ENCODE peak calls at places on chromosomes 2 and 18, in six cellular contexts. F is right lobe of liver, Z is MM.1S, X is heart left ventricle, Q is transverse colon, S is neuronal stem cell. I is an unnamed sample. For H3K4me1, the result is how much of the 10 kb centered on the place peaks cover.

GRCh38 chr18:78363556-78363955 is 616.1 kb upstream of the SALL3 start:
- DNase-seq in Z (no peak), F (no peak), X (no peak), S (no peak), Q (no peak), I (no peak)

GRCh38 chr2:201136889-201137321 is 20.9 kb downstream of the CFLAR start:
- DNase-seq in X (no peak), Q (no peak), F (no peak), S (no peak), Z (no peak), I (no peak)

GRCh38 chr2:102147935-102148334 is 5.4 kb downstream of the IL1R1 start:
- DNase-seq in Q (no peak), S (no peak), X (no peak), F (no peak), Z (no peak), I (no peak)

GRCh38 chr18:37335337-37335736 is 230.3 kb downstream of the CELF4 start:
- DNase-seq in Q (no peak), X (no peak), S (no peak), Z (no peak), F (no peak), I (no peak)

GRCh38 chr2:20223345-20224190 is 1.4 kb downstream of the SDC1 start:
- DNase-seq in Q (no peak), Z (peak), S (peak), F (peak), X (peak), I (peak)

GRCh38 chr18:54444309-54444914 is 86.7 kb downstream of the C18orf54 start:
- DNase-seq in F (peak), Z (peak), S (peak), Q (peak), X (peak), I (no peak)

GRCh38 chr2:15761056-15761455 is 169.4 kb downstream of the DDX1 start:
- DNase-seq in X (no peak), F (no peak), S (no peak), Q (no peak), Z (no peak), I (peak)

GRCh38 chr2:105517814-105518705 is 119.2 kb upstream of the FHL2 start:
- DNase-seq in Q (peak), X (peak), Z (no peak), S (no peak), F (peak), I (peak)

GRCh38 chr18:56869189-56869777 is 218.1 kb downstream of the WDR7 start:
- DNase-seq in X (no peak), F (no peak), Q (no peak), Z (peak), S (no peak), I (no peak)

GRCh38 chr2:132038179-132038882 is 123.4 kb downstream of the ANKRD30BL start:
- DNase-seq in F (no peak), S (peak), X (no peak), Q (no peak), Z (peak), I (no peak)

GRCh38 chr2:6492573-6492972 is 373.1 kb downstream of the CMPK2 start:
- DNase-seq in Z (no peak), Q (no peak), X (no peak), S (no peak), F (no peak), I (no peak)

GRCh38 chr18:8847900-8848299 is 142.5 kb downstream of the MTCL1 start:
- DNase-seq in Z (no peak), S (no peak), X (no peak), Q (no peak), F (peak), I (no peak)

DNA sequence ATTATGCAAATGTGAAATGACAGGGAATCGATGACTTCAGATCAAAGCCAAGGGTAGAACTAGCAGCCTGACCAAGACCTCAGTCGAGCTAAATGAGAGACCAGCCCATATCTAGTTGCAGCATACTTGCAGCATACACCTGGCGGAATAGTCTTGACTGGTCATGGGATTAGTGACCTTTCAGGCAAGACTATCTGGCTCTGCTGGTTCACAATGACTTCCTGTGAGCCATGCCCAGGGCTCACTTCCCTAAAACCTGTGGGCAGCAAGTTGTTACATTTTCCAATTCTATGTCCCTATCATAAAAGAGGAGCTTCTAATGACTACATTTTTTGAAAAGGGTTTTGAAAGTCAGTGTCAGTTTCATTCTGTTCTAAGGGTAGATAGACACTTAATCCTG is 1624.9 kb upstream of the CELF4 start:
- DNase-seq in F (no peak), Z (peak), Q (no peak), X (no peak), S (no peak), I (no peak)
- H3K4me1 ChIP-seq in F (under half), Z (under half), Q (under half), X (under half), S (under half), I (under half)

DNA sequence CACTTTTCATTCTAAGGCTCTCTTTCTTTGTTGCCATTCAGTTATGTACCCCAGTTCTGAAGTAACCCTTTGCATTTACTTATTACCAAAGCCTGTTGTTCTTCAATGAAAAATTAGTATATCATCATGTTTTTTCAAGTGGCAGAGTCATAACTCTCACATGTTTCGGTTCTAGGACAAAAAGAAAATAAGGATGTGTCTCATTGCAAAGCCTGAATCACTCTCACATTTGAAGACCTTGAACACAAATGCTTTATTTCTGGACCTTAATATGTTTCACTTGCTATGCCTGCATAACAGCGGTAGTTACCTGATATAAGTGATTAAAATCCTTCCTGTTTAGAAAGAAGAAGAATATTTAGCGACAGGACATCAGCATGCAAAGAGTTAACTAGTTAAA is 49.1 kb downstream of the ZEB2 start:
- DNase-seq in Z (no peak), Q (no peak), S (no peak), F (no peak), X (no peak), I (no peak)
- H3K4me1 ChIP-seq in Z (under half), Q (under half), S (under half), F (under half), X (half or more), I (under half)

GRCh38 chr2:69241664-69242063 is 145.4 kb downstream of the GFPT1 start:
- DNase-seq in Z (no peak), Q (no peak), F (no peak), S (no peak), X (no peak), I (no peak)

GRCh38 chr2:69241039-69241586 is 145.9 kb downstream of the GFPT1 start:
- DNase-seq in Z (no peak), Q (no peak), X (no peak), F (no peak), S (no peak), I (no peak)

GRCh38 chr2:69242651-69243051 is 144.4 kb downstream of the GFPT1 start:
- DNase-seq in Q (no peak), F (no peak), Z (no peak), S (no peak), X (no peak), I (no peak)

GRCh38 chr2:69244889-69245288 is 142.1 kb downstream of the GFPT1 start:
- DNase-seq in Q (no peak), S (no peak), X (no peak), F (no peak), Z (no peak), I (no peak)

GRCh38 chr2:69243652-69244051 is 143.4 kb downstream of the GFPT1 start:
- DNase-seq in F (no peak), Q (no peak), S (no peak), X (no peak), Z (no peak), I (no peak)
- H3K4me1 ChIP-seq in F (under half), Q (under half), S (under half), X (under half), Z (under half), I (under half)

GRCh38 chr2:285506-285905 is 2.4 kb downstream of the ALKAL2 start:
- DNase-seq in F (no peak), Z (no peak), X (no peak), S (no peak), Q (no peak), I (no peak)

GRCh38 chr2:287471-287885 is 413 bp downstream of the ALKAL2 start:
- DNase-seq in X (no peak), S (no peak), Q (peak), F (no peak), Z (no peak), I (peak)

GRCh38 chr2:288002-288742 is at the start of gene ALKAL2:
- DNase-seq in F (no peak), X (no peak), Q (peak), S (no peak), Z (no peak), I (peak)

GRCh38 chr2:285990-286389 is 1.9 kb downstream of the ALKAL2 start:
- DNase-seq in Q (no peak), F (no peak), S (no peak), X (no peak), Z (no peak), I (no peak)

DNA sequence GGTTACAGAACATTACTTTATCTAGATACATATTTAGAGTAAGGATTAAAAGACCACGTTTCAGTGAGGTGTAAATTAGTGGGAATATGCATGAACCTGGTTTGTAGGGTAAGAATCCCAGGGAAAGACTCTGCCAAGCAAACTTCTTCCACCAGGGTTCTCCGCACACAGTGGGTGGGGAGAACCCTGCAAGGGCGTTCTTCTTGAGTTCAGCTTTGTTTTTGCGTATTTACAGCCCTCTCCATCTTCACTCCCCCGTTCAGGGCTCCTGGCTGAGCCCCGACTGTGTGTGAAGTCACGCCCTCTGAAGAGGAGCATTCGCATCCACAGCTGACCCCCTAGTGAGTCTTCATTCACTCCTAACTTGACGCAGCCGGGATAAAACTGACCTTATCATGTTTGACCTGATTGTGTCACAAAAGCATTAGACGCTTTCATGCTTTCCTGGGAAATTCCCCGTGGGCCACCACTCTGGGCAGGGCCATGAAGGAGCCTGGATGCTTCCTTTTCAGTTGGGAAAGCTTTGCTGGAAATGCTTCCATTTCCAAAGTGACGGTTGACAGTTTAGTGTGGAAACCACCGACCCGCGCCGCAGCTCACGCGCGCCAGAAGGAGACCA is 1.0 kb downstream of the ALKAL2 start:
- DNase-seq in Z (no peak), S (no peak), X (no peak), Q (no peak), F (no peak), I (no peak)
- H3K4me1 ChIP-seq in Z (under half), S (under half), X (under half), Q (under half), F (under half), I (under half)

GRCh38 chr2:119240311-119241204 is 16.9 kb downstream of the STEAP3 start:
- DNase-seq in Q (peak), S (no peak), X (peak), F (peak), Z (no peak), I (no peak)
- H3K4me1 ChIP-seq in Q (under half), S (under half), X (under half), F (under half), Z (under half), I (under half)

I was measured in aorta.